ENCODE peak calls at places on chromosomes 5 and 9, in five cellular contexts. One of them, this sample, is unnamed.
A peak's percentile ranks its signal among the peaks of the same experiment; 100 is the strongest.

GRCh38 chr9:115164511-115164974 is 46.6 kb upstream of the TNC start:
- DNase-seq in psoas muscle: no peak
- DNase-seq in progenitor cell of endocrine pancreas: no peak
- DNase-seq in GM06990: no peak
- DNase-seq in dorsolateral prefrontal cortex: peak; percentile 72
- DNase-seq in this sample: no peak

GRCh38 chr9:111661802-111662491 is 542 bp downstream of the GNG10 start:
- DNase-seq in GM06990: peak; percentile 46
- DNase-seq in progenitor cell of endocrine pancreas: no peak
- DNase-seq in dorsolateral prefrontal cortex: no peak
- DNase-seq in psoas muscle: peak; percentile 67
- DNase-seq in this sample: peak; percentile 58

GRCh38 chr5:14816999-14817761 is 54.4 kb downstream of the ANKH start:
- DNase-seq in dorsolateral prefrontal cortex: no peak
- DNase-seq in psoas muscle: peak; percentile 66
- DNase-seq in progenitor cell of endocrine pancreas: no peak
- DNase-seq in GM06990: no peak
- DNase-seq in this sample: no peak

GRCh38 chr5:127925916-127926315 is 157.7 kb upstream of the SLC12A2 start:
- DNase-seq in progenitor cell of endocrine pancreas: no peak
- DNase-seq in dorsolateral prefrontal cortex: no peak
- DNase-seq in psoas muscle: no peak
- DNase-seq in GM06990: no peak
- DNase-seq in this sample: no peak

GRCh38 chr9:137273095-137273490 is 4.4 kb upstream of the TOR4A start:
- DNase-seq in progenitor cell of endocrine pancreas: no peak
- DNase-seq in dorsolateral prefrontal cortex: no peak
- DNase-seq in psoas muscle: no peak
- DNase-seq in GM06990: no peak
- DNase-seq in this sample: no peak

GRCh38 chr5:80193421-80193820 is 62.4 kb downstream of the SERINC5 start:
- DNase-seq in GM06990: no peak
- DNase-seq in dorsolateral prefrontal cortex: no peak
- DNase-seq in progenitor cell of endocrine pancreas: no peak
- DNase-seq in psoas muscle: no peak
- DNase-seq in this sample: no peak

GRCh38 chr5:98997000-98997399 is 68.2 kb upstream of the CHD1 start:
- DNase-seq in GM06990: no peak
- DNase-seq in progenitor cell of endocrine pancreas: no peak
- DNase-seq in dorsolateral prefrontal cortex: no peak
- DNase-seq in psoas muscle: no peak
- DNase-seq in this sample: no peak

GRCh38 chr9:102479191-102479590 is 515.9 kb upstream of the CYLC2 start:
- DNase-seq in dorsolateral prefrontal cortex: no peak
- DNase-seq in GM06990: no peak
- DNase-seq in progenitor cell of endocrine pancreas: no peak
- DNase-seq in psoas muscle: no peak
- DNase-seq in this sample: no peak

GRCh38 chr5:67203701-67204074 is 7.1 kb upstream of the CD180 start:
- DNase-seq in GM06990: peak; percentile 62
- DNase-seq in progenitor cell of endocrine pancreas: no peak
- DNase-seq in dorsolateral prefrontal cortex: no peak
- DNase-seq in psoas muscle: no peak
- DNase-seq in this sample: no peak

GRCh38 chr5:75460947-75461346 is 50.5 kb downstream of the CERT1 start:
- DNase-seq in GM06990: peak; percentile 18
- DNase-seq in psoas muscle: no peak
- DNase-seq in dorsolateral prefrontal cortex: no peak
- DNase-seq in progenitor cell of endocrine pancreas: no peak
- DNase-seq in this sample: no peak

GRCh38 chr9:80797427-80797825 is 891.9 kb downstream of the TLE1 start:
- DNase-seq in dorsolateral prefrontal cortex: no peak
- DNase-seq in GM06990: no peak
- DNase-seq in progenitor cell of endocrine pancreas: no peak
- DNase-seq in psoas muscle: no peak
- DNase-seq in this sample: no peak

GRCh38 chr5:150339165-150339564 is 18.3 kb upstream of the TCOF1 start:
- DNase-seq in psoas muscle: no peak
- DNase-seq in progenitor cell of endocrine pancreas: no peak
- DNase-seq in dorsolateral prefrontal cortex: peak; percentile 65
- DNase-seq in GM06990: no peak
- DNase-seq in this sample: no peak

GRCh38 chr5:105677291-105677690 is 1993.4 kb downstream of the EFNA5 start:
- DNase-seq in psoas muscle: no peak
- DNase-seq in progenitor cell of endocrine pancreas: no peak
- DNase-seq in GM06990: no peak
- DNase-seq in dorsolateral prefrontal cortex: no peak
- DNase-seq in this sample: no peak

GRCh38 chr9:78903581-78903980 is 606.7 kb downstream of the PSAT1 start:
- DNase-seq in dorsolateral prefrontal cortex: no peak
- DNase-seq in progenitor cell of endocrine pancreas: no peak
- DNase-seq in psoas muscle: no peak
- DNase-seq in GM06990: no peak
- DNase-seq in this sample: no peak

GRCh38 chr5:120108586-120109254 is 355.4 kb upstream of the PRR16 start:
- DNase-seq in dorsolateral prefrontal cortex: no peak
- DNase-seq in progenitor cell of endocrine pancreas: no peak
- DNase-seq in psoas muscle: no peak
- DNase-seq in GM06990: no peak
- DNase-seq in this sample: no peak

GRCh38 chr9:84121991-84122523 is 141.5 kb downstream of the RMI1 start:
- DNase-seq in dorsolateral prefrontal cortex: no peak
- DNase-seq in progenitor cell of endocrine pancreas: no peak
- DNase-seq in psoas muscle: no peak
- DNase-seq in GM06990: no peak
- DNase-seq in this sample: no peak

GRCh38 chr9:129014611-129015010 is 13.5 kb downstream of the SH3GLB2 start:
- DNase-seq in psoas muscle: no peak
- DNase-seq in progenitor cell of endocrine pancreas: no peak
- DNase-seq in dorsolateral prefrontal cortex: no peak
- DNase-seq in GM06990: no peak
- DNase-seq in this sample: no peak

GRCh38 chr5:137688248-137688840 is 47.5 kb downstream of the KLHL3 start:
- DNase-seq in GM06990: no peak
- DNase-seq in dorsolateral prefrontal cortex: no peak
- DNase-seq in psoas muscle: no peak
- DNase-seq in progenitor cell of endocrine pancreas: no peak
- DNase-seq in this sample: no peak

GRCh38 chr5:6372251-6373080 is 5.9 kb downstream of the MED10 start:
- DNase-seq in GM06990: no peak
- DNase-seq in psoas muscle: peak; percentile 35
- DNase-seq in dorsolateral prefrontal cortex: no peak
- DNase-seq in progenitor cell of endocrine pancreas: no peak
- DNase-seq in this sample: no peak

GRCh38 chr9:27467486-27467885 is 56.6 kb upstream of the IFNK start:
- DNase-seq in psoas muscle: no peak
- DNase-seq in dorsolateral prefrontal cortex: no peak
- DNase-seq in progenitor cell of endocrine pancreas: no peak
- DNase-seq in GM06990: no peak
- DNase-seq in this sample: no peak

GRCh38 chr9:36050472-36050871 is 13.8 kb downstream of the RECK start:
- DNase-seq in psoas muscle: no peak
- DNase-seq in progenitor cell of endocrine pancreas: no peak
- DNase-seq in GM06990: no peak
- DNase-seq in dorsolateral prefrontal cortex: no peak
- DNase-seq in this sample: no peak

GRCh38 chr5:38532165-38532669 is 24.2 kb downstream of the LIFR start:
- DNase-seq in progenitor cell of endocrine pancreas: no peak
- DNase-seq in psoas muscle: no peak
- DNase-seq in GM06990: no peak
- DNase-seq in dorsolateral prefrontal cortex: no peak
- DNase-seq in this sample: no peak

GRCh38 chr5:131260895-131261294 is 3.0 kb upstream of the CDC42SE2 start:
- DNase-seq in dorsolateral prefrontal cortex: no peak
- DNase-seq in psoas muscle: no peak
- DNase-seq in progenitor cell of endocrine pancreas: no peak
- DNase-seq in GM06990: no peak
- DNase-seq in this sample: no peak

GRCh38 chr9:113963914-113964739 is 88.0 kb downstream of the ZNF618 start:
- DNase-seq in GM06990: no peak
- DNase-seq in psoas muscle: no peak
- DNase-seq in progenitor cell of endocrine pancreas: no peak
- DNase-seq in dorsolateral prefrontal cortex: no peak
- DNase-seq in this sample: no peak

GRCh38 chr5:43702815-43703214 is 99.8 kb downstream of the NNT start:
- DNase-seq in dorsolateral prefrontal cortex: no peak
- DNase-seq in GM06990: no peak
- DNase-seq in psoas muscle: no peak
- DNase-seq in progenitor cell of endocrine pancreas: no peak
- DNase-seq in this sample: no peak

GRCh38 chr9:89182369-89182768 is 3.8 kb upstream of the SHC3 start:
- DNase-seq in dorsolateral prefrontal cortex: no peak
- DNase-seq in psoas muscle: no peak
- DNase-seq in GM06990: no peak
- DNase-seq in progenitor cell of endocrine pancreas: no peak
- DNase-seq in this sample: no peak

GRCh38 chr9:124477211-124478013 is 27.2 kb downstream of the ADGRD2 start:
- DNase-seq in dorsolateral prefrontal cortex: no peak
- DNase-seq in psoas muscle: peak; percentile 39
- DNase-seq in progenitor cell of endocrine pancreas: no peak
- DNase-seq in GM06990: no peak
- DNase-seq in this sample: no peak

GRCh38 chr9:124474151-124474550 is 23.9 kb downstream of the ADGRD2 start:
- DNase-seq in progenitor cell of endocrine pancreas: no peak
- DNase-seq in dorsolateral prefrontal cortex: no peak
- DNase-seq in psoas muscle: no peak
- DNase-seq in GM06990: no peak
- DNase-seq in this sample: no peak

GRCh38 chr9:124473310-124473709 is 23.1 kb downstream of the ADGRD2 start:
- DNase-seq in GM06990: no peak
- DNase-seq in dorsolateral prefrontal cortex: no peak
- DNase-seq in progenitor cell of endocrine pancreas: no peak
- DNase-seq in psoas muscle: peak; percentile 25
- DNase-seq in this sample: no peak

GRCh38 chr9:124475868-124476690 is 25.8 kb downstream of the ADGRD2 start:
- DNase-seq in progenitor cell of endocrine pancreas: no peak
- DNase-seq in dorsolateral prefrontal cortex: no peak
- DNase-seq in GM06990: no peak
- DNase-seq in psoas muscle: peak; percentile 28
- DNase-seq in this sample: no peak

DNA sequence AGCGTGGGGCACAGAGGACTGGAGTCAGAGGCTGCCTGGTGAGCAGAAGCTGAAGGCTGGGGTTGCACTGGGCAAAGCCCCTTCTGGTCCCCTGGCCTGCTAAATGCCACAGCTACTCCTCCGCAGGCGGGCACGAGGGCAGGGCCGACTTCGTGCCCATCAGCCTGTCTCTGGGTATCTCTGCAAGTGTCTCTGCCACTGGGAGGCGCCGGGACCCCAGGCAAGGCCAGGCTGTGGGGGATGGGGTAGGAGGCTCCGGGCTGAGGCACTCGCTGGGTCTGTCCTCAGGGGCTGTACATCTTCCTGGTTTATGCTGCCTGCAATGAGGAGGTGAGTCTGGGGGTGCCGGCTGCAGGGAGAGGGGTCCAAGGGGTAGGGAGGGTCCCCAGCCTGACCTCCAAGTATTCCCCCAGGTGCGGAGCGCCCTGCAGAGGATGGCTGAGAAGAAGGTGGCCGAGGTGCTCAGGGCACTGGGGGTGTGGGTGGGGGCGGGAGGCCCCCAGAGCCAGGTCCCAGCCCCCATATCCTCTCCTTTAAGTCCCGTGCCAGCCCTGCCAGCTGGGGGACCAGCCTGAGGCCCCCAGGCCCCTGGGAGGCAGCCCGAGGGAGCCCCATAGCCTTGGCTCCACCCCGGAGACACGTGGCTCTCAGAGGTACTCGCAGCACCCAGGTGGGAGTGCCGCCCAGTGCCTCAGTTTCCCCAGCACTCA is 25.1 kb downstream of the ADGRD2 start:
- DNase-seq in progenitor cell of endocrine pancreas: no peak
- DNase-seq in dorsolateral prefrontal cortex: no peak
- DNase-seq in psoas muscle: peak; percentile 34
- DNase-seq in GM06990: no peak
- DNase-seq in this sample: no peak
- TF ChIP-seq CTCF in progenitor cell of endocrine pancreas: no peak
- TF ChIP-seq CTCF in dorsolateral prefrontal cortex: no peak
- TF ChIP-seq CTCF in psoas muscle: no peak
- TF ChIP-seq CTCF in GM06990: no peak
- TF ChIP-seq CTCF in this sample: no peak

GRCh38 chr5:2471152-2471879 is 280.2 kb downstream of the IRX2 start:
- DNase-seq in psoas muscle: no peak
- DNase-seq in dorsolateral prefrontal cortex: no peak
- DNase-seq in progenitor cell of endocrine pancreas: no peak
- DNase-seq in GM06990: no peak
- DNase-seq in this sample: no peak

DNA sequence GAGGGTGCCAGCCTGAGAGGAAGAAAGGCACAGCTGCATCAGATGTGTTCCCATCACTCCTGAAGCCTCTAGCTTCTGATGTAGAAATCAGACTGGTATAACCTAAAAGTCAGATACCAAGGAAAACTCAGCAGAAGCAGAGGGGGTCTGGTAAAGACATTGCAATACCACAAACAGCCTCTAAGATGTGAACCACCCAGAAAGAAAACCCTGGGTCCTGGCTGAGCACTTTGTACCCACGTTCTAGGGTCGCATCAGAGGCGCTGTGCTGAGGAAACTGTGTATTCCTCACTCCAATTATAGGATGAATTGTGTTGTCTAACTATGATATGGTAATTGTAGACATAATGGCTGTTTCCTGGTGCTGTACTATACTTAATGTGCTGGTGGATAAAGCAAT is 275.6 kb downstream of the IRX2 start:
- DNase-seq in progenitor cell of endocrine pancreas: no peak
- DNase-seq in psoas muscle: no peak
- DNase-seq in dorsolateral prefrontal cortex: no peak
- DNase-seq in GM06990: no peak
- DNase-seq in this sample: no peak
- TF ChIP-seq CTCF in progenitor cell of endocrine pancreas: peak; percentile 29
- TF ChIP-seq CTCF in psoas muscle: no peak
- TF ChIP-seq CTCF in dorsolateral prefrontal cortex: no peak
- TF ChIP-seq CTCF in GM06990: no peak
- TF ChIP-seq CTCF in this sample: no peak

GRCh38 chr5:4144608-4145007 is 549.0 kb downstream of the IRX1 start:
- DNase-seq in progenitor cell of endocrine pancreas: no peak
- DNase-seq in GM06990: no peak
- DNase-seq in psoas muscle: no peak
- DNase-seq in dorsolateral prefrontal cortex: no peak
- DNase-seq in this sample: no peak

GRCh38 chr5:4142842-4143241 is 547.2 kb downstream of the IRX1 start:
- DNase-seq in progenitor cell of endocrine pancreas: no peak
- DNase-seq in GM06990: no peak
- DNase-seq in psoas muscle: no peak
- DNase-seq in dorsolateral prefrontal cortex: no peak
- DNase-seq in this sample: no peak
- TF ChIP-seq CTCF in progenitor cell of endocrine pancreas: peak; percentile 9
- TF ChIP-seq CTCF in GM06990: no peak
- TF ChIP-seq CTCF in psoas muscle: no peak
- TF ChIP-seq CTCF in dorsolateral prefrontal cortex: no peak
- TF ChIP-seq CTCF in this sample: no peak

DNA sequence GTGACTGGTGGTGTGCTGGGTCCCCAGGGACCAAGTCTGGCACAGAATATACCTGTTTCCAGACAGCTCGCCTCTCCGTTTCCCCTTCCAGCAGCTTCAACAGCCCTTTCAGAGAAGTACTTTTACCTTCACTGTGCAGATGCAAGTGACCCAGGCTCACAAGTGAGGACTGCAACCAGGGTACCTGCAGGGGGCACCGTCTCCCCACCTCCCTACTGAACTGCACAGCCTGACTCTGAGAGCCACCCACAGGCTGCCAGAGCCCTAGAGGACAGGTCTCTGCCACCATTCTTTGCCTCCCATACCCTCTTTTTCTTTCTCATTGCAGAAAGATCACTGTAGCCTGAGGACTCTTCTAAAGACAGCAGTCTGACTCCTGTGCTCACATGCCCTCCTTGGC is 15.4 kb downstream of the IL9 start:
- DNase-seq in GM06990: no peak
- DNase-seq in psoas muscle: no peak
- DNase-seq in progenitor cell of endocrine pancreas: no peak
- DNase-seq in dorsolateral prefrontal cortex: no peak
- DNase-seq in this sample: no peak
- TF ChIP-seq CTCF in GM06990: peak; percentile 47
- TF ChIP-seq CTCF in psoas muscle: no peak
- TF ChIP-seq CTCF in progenitor cell of endocrine pancreas: peak; percentile 47
- TF ChIP-seq CTCF in dorsolateral prefrontal cortex: no peak
- TF ChIP-seq CTCF in this sample: no peak